ENCODE peak calls at places on chromosomes 7 and 10, in four cellular contexts. Q, V, Y and B are unnamed samples.

GRCh38 chr10:91210014-91210413 is 10.4 kb upstream of the PCGF5 start:
- DNase-seq in Q (peak; percentile 41), V (no peak), Y (no peak), B (no peak)

GRCh38 chr7:102279537-102280400 is 6.9 kb upstream of the SH2B2 start:
- DNase-seq in Q (no peak), Y (peak; percentile 87), V (peak; percentile 62), B (peak; percentile 81)

GRCh38 chr7:20153567-20153966 is 63.6 kb downstream of the MACC1 start:
- DNase-seq in Q (no peak), V (no peak), Y (no peak), B (no peak)

GRCh38 chr10:79454259-79454658 is 8.8 kb upstream of the ZCCHC24 start:
- DNase-seq in Q (no peak), V (no peak), Y (no peak), B (no peak)

GRCh38 chr10:6445671-6446278 is 134.3 kb downstream of the PRKCQ start:
- DNase-seq in Y (peak; percentile 62), V (peak; percentile 69), Q (no peak), B (peak; percentile 34)

GRCh38 chr10:44947356-44948152 is 12.0 kb upstream of the RASSF4 start:
- DNase-seq in Q (no peak), V (no peak), Y (no peak), B (no peak)

GRCh38 chr10:72337039-72337629 is 17.6 kb downstream of the DNAJB12 start:
- DNase-seq in Q (no peak), Y (peak; percentile 52), V (peak; percentile 53), B (peak; percentile 56)

GRCh38 chr7:94375713-94376112 is 19.0 kb upstream of the COL1A2 start:
- DNase-seq in Q (no peak), V (no peak), Y (no peak), B (no peak)

GRCh38 chr7:122750389-122750788 is 47.7 kb upstream of the RNF148 start:
- DNase-seq in Y (no peak), Q (no peak), V (no peak), B (no peak)

GRCh38 chr7:43758861-43759683 is 592 bp downstream of the BLVRA start:
- DNase-seq in V (peak; percentile 54), Y (peak; percentile 73), Q (no peak), B (peak; percentile 47)

GRCh38 chr10:8314486-8314885 is 260.0 kb downstream of the GATA3 start:
- DNase-seq in Q (no peak), V (no peak), Y (no peak), B (no peak)

GRCh38 chr7:14432936-14433335 is 443.5 kb upstream of the ETV1 start:
- DNase-seq in V (no peak), Q (no peak), Y (no peak), B (no peak)

GRCh38 chr7:158549176-158549833 is 38.3 kb downstream of the PTPRN2 start:
- DNase-seq in V (no peak), Q (no peak), Y (no peak), B (no peak)

GRCh38 chr10:59736749-59737148 is 16.5 kb downstream of the MRLN start:
- DNase-seq in Y (no peak), V (no peak), Q (no peak), B (no peak)

GRCh38 chr7:120949393-120949799 is 1.2 kb upstream of the ING3 start:
- DNase-seq in Y (no peak), V (peak; percentile 6), Q (no peak), B (no peak)

GRCh38 chr7:66696774-66697191 is 43.8 kb upstream of the RABGEF1 start:
- DNase-seq in Q (no peak), V (no peak), Y (no peak), B (no peak)

GRCh38 chr7:87475359-87476178 is at the start of gene ABCB4:
- DNase-seq in V (no peak), Q (no peak), Y (peak; percentile 44), B (peak; percentile 31)

GRCh38 chr7:36979810-36980248 is 255.5 kb upstream of the AOAH start:
- DNase-seq in V (no peak), Y (no peak), Q (no peak), B (no peak)